ENCODE peak calls at places on chromosome 6, in five cellular contexts. One of them, this sample, is unnamed.

GRCh38 chr6:46637145-46637544 is 15.5 kb downstream of the CYP39A1 start:
- DNase-seq in NCI-H1105: no peak
- DNase-seq in natural killer cell treated with Interleukin-12 subunit alpha and Interleukin-12 subunit beta and Interleukin-15 and Interleukin-18, amount 100 ng/mL, for 72 hours: no peak
- DNase-seq in stimulated activated CD4-positive, alpha-beta T cell treated with anti-CD3 and anti-CD28 coated beads, Interleukin-2, amount 100 ng/mL, for 48 hours: no peak
- DNase-seq in D341Med: no peak
- DNase-seq in this sample: no peak

GRCh38 chr6:125640441-125641150 is 108.8 kb upstream of the HEY2 start:
- DNase-seq in NCI-H1105: no peak
- DNase-seq in natural killer cell treated with Interleukin-12 subunit alpha and Interleukin-12 subunit beta and Interleukin-15 and Interleukin-18, amount 100 ng/mL, for 72 hours: no peak
- DNase-seq in stimulated activated CD4-positive, alpha-beta T cell treated with anti-CD3 and anti-CD28 coated beads, Interleukin-2, amount 100 ng/mL, for 48 hours: no peak
- DNase-seq in D341Med: no peak
- DNase-seq in this sample: no peak

GRCh38 chr6:42071881-42072583 is 21.7 kb downstream of the TAF8 start:
- DNase-seq in NCI-H1105: no peak
- DNase-seq in natural killer cell treated with Interleukin-12 subunit alpha and Interleukin-12 subunit beta and Interleukin-15 and Interleukin-18, amount 100 ng/mL, for 72 hours: no peak
- DNase-seq in stimulated activated CD4-positive, alpha-beta T cell treated with anti-CD3 and anti-CD28 coated beads, Interleukin-2, amount 100 ng/mL, for 48 hours: no peak
- DNase-seq in D341Med: no peak
- DNase-seq in this sample: no peak

GRCh38 chr6:98848539-98849210 is 14.3 kb downstream of the POU3F2 start:
- DNase-seq in NCI-H1105: no peak
- DNase-seq in natural killer cell treated with Interleukin-12 subunit alpha and Interleukin-12 subunit beta and Interleukin-15 and Interleukin-18, amount 100 ng/mL, for 72 hours: no peak
- DNase-seq in stimulated activated CD4-positive, alpha-beta T cell treated with anti-CD3 and anti-CD28 coated beads, Interleukin-2, amount 100 ng/mL, for 48 hours: no peak
- DNase-seq in D341Med: no peak
- DNase-seq in this sample: no peak

GRCh38 chr6:156167289-156168076 is 609.7 kb upstream of the ARID1B start:
- DNase-seq in NCI-H1105: peak
- DNase-seq in natural killer cell treated with Interleukin-12 subunit alpha and Interleukin-12 subunit beta and Interleukin-15 and Interleukin-18, amount 100 ng/mL, for 72 hours: no peak
- DNase-seq in stimulated activated CD4-positive, alpha-beta T cell treated with anti-CD3 and anti-CD28 coated beads, Interleukin-2, amount 100 ng/mL, for 48 hours: no peak
- DNase-seq in D341Med: no peak
- DNase-seq in this sample: no peak

GRCh38 chr6:101824551-101825345 is 431.2 kb downstream of the GRIK2 start:
- DNase-seq in NCI-H1105: no peak
- DNase-seq in natural killer cell treated with Interleukin-12 subunit alpha and Interleukin-12 subunit beta and Interleukin-15 and Interleukin-18, amount 100 ng/mL, for 72 hours: no peak
- DNase-seq in stimulated activated CD4-positive, alpha-beta T cell treated with anti-CD3 and anti-CD28 coated beads, Interleukin-2, amount 100 ng/mL, for 48 hours: no peak
- DNase-seq in D341Med: no peak
- DNase-seq in this sample: no peak

GRCh38 chr6:51792273-51793030 is 295.0 kb downstream of the PKHD1 start:
- DNase-seq in NCI-H1105: no peak
- DNase-seq in natural killer cell treated with Interleukin-12 subunit alpha and Interleukin-12 subunit beta and Interleukin-15 and Interleukin-18, amount 100 ng/mL, for 72 hours: no peak
- DNase-seq in stimulated activated CD4-positive, alpha-beta T cell treated with anti-CD3 and anti-CD28 coated beads, Interleukin-2, amount 100 ng/mL, for 48 hours: no peak
- DNase-seq in D341Med: no peak
- DNase-seq in this sample: no peak

GRCh38 chr6:49551866-49552129 is 1.3 kb downstream of the C6orf141 start:
- DNase-seq in NCI-H1105: no peak
- DNase-seq in natural killer cell treated with Interleukin-12 subunit alpha and Interleukin-12 subunit beta and Interleukin-15 and Interleukin-18, amount 100 ng/mL, for 72 hours: no peak
- DNase-seq in stimulated activated CD4-positive, alpha-beta T cell treated with anti-CD3 and anti-CD28 coated beads, Interleukin-2, amount 100 ng/mL, for 48 hours: no peak
- DNase-seq in D341Med: no peak
- DNase-seq in this sample: no peak

GRCh38 chr6:132380358-132380757 is 20.9 kb downstream of the MOXD1 start:
- DNase-seq in NCI-H1105: no peak
- DNase-seq in natural killer cell treated with Interleukin-12 subunit alpha and Interleukin-12 subunit beta and Interleukin-15 and Interleukin-18, amount 100 ng/mL, for 72 hours: no peak
- DNase-seq in stimulated activated CD4-positive, alpha-beta T cell treated with anti-CD3 and anti-CD28 coated beads, Interleukin-2, amount 100 ng/mL, for 48 hours: no peak
- DNase-seq in D341Med: no peak
- DNase-seq in this sample: no peak

This sample was measured in stimulated activated effector memory CD8-positive, alpha-beta T cell treated with anti-CD3 and anti-CD28 coated beads, Interleukin-12 subunit alpha, Interleukin-12 subunit beta, amount 100 ng/mL, for 72 hours.